ENCODE peak calls at places on chromosomes 6 and 20, in ten cellular contexts. U is caudate nucleus; E is CD8-positive, alpha-beta memory T cell; Q is adrenal gland; O is hepatocyte; R is ovary; F is AG04450; W is pancreas; P is upper lobe of left lung; Z is upper lobe of right lung. S is an unnamed sample.

GRCh38 chr20:37317316-37317715 is 27.9 kb downstream of the MANBAL start:
- DNase-seq in F (no peak), W (no peak), U (no peak), R (no peak), O (no peak), Q (no peak), Z (no peak), E (no peak), P (no peak), S (no peak)

GRCh38 chr20:3847419-3847940 is 846 bp downstream of the MAVS start:
- DNase-seq in E (no peak), O (no peak), P (no peak), Z (no peak), Q (no peak), U (no peak), R (no peak), W (no peak), F (no peak), S (no peak)

GRCh38 chr20:931401-931800 is 15.3 kb upstream of the ANGPT4 start:
- DNase-seq in U (no peak), R (no peak), W (no peak), Q (no peak), P (no peak), F (no peak), Z (no peak), E (no peak), O (no peak), S (no peak)

GRCh38 chr20:14401479-14402138 is 64.2 kb upstream of the FLRT3 start:
- DNase-seq in Q (no peak), F (no peak), P (no peak), E (no peak), Z (no peak), W (no peak), R (no peak), O (no peak), U (no peak), S (no peak)

GRCh38 chr20:50369225-50370035 is 140.8 kb upstream of the PTPN1 start:
- DNase-seq in W (peak), O (peak), Z (peak), R (no peak), P (peak), E (no peak), F (no peak), Q (no peak), U (no peak), S (no peak)

GRCh38 chr20:36441027-36441414 is 100.3 kb upstream of the MYL9 start:
- DNase-seq in O (no peak), E (no peak), P (no peak), R (no peak), W (no peak), U (no peak), Q (no peak), Z (no peak), F (no peak), S (no peak)

GRCh38 chr20:16479666-16480065 is 93.6 kb downstream of the KIF16B start:
- DNase-seq in Z (no peak), F (no peak), Q (no peak), P (no peak), W (no peak), O (peak), R (no peak), E (no peak), U (no peak), S (no peak)

GRCh38 chr6:110322151-110323003 is 35.8 kb downstream of the METTL24 start:
- DNase-seq in F (no peak), R (no peak), Q (no peak), O (no peak), Z (no peak), U (no peak), W (no peak), P (no peak), E (no peak), S (no peak)

GRCh38 chr6:147384737-147385710 is 123.5 kb upstream of the SAMD5 start:
- DNase-seq in P (no peak), Q (no peak), F (no peak), Z (no peak), U (no peak), R (no peak), E (no peak), W (no peak), O (no peak), S (no peak)

GRCh38 chr6:21111399-21111725 is 482.2 kb upstream of the SOX4 start:
- DNase-seq in Q (no peak), P (no peak), W (no peak), R (no peak), O (peak), Z (no peak), U (no peak), F (no peak), E (no peak), S (peak)

GRCh38 chr6:17485946-17486345 is 92.6 kb downstream of the CAP2 start:
- DNase-seq in Q (no peak), W (no peak), P (no peak), Z (no peak), O (no peak), F (no peak), R (no peak), U (no peak), E (no peak), S (no peak)

GRCh38 chr6:7042654-7043545 is 64.9 kb upstream of the RREB1 start:
- DNase-seq in W (no peak), Q (no peak), Z (no peak), O (peak), U (no peak), P (no peak), R (no peak), F (no peak), E (no peak), S (no peak)

GRCh38 chr20:64108731-64109389 is 1.5 kb upstream of the NPBWR2 start:
- DNase-seq in Z (peak), O (no peak), R (no peak), P (peak), U (no peak), E (no peak), W (peak), Q (no peak), F (no peak), S (no peak)

DNA sequence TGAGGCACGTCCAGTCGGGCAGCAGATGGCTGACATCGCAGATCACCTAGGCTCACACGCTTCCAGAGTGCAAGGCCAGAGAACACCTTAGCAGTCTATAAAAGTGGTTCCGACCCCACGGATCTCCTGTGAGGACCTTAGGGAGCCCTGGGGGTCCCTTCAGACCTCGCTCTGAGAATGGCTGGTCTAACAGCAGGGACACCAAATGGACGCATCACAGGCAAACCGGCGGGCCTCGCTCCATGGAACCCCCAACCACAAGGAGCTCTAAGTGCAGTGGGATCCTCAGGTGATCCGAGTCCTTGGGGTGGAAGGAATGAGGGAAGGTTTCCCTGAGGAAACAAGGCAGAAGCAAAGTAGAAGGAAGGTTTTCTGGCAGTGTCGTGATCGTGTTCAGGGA is 135.4 kb downstream of the SMOC2 start:
- DNase-seq in E (no peak), F (no peak), U (no peak), O (no peak), Q (no peak), Z (no peak), P (no peak), R (no peak), W (no peak), S (no peak)
- H3K27ac ChIP-seq in E (no peak), F (no peak), U (no peak), O (no peak), Q (no peak), Z (no peak), P (no peak), R (no peak), W (no peak), S (no peak)

GRCh38 chr6:33839399-33840063 is 35.7 kb upstream of the MLN start:
- DNase-seq in F (no peak), U (no peak), W (no peak), Q (no peak), Z (no peak), P (no peak), O (no peak), R (no peak), E (no peak), S (peak)

GRCh38 chr6:33837070-33837469 is 33.3 kb upstream of the MLN start:
- DNase-seq in O (no peak), R (no peak), U (no peak), W (no peak), Q (no peak), F (no peak), E (no peak), Z (no peak), P (no peak), S (no peak)

GRCh38 chr6:33838979-33839378 is 35.2 kb upstream of the MLN start:
- DNase-seq in O (no peak), Z (no peak), E (no peak), W (no peak), P (no peak), Q (no peak), R (no peak), F (no peak), U (no peak), S (peak)

GRCh38 chr6:33840064-33840926 is 36.5 kb upstream of the MLN start:
- DNase-seq in F (peak), Q (peak), W (no peak), O (peak), E (no peak), Z (no peak), P (peak), U (no peak), R (peak), S (peak)

DNA sequence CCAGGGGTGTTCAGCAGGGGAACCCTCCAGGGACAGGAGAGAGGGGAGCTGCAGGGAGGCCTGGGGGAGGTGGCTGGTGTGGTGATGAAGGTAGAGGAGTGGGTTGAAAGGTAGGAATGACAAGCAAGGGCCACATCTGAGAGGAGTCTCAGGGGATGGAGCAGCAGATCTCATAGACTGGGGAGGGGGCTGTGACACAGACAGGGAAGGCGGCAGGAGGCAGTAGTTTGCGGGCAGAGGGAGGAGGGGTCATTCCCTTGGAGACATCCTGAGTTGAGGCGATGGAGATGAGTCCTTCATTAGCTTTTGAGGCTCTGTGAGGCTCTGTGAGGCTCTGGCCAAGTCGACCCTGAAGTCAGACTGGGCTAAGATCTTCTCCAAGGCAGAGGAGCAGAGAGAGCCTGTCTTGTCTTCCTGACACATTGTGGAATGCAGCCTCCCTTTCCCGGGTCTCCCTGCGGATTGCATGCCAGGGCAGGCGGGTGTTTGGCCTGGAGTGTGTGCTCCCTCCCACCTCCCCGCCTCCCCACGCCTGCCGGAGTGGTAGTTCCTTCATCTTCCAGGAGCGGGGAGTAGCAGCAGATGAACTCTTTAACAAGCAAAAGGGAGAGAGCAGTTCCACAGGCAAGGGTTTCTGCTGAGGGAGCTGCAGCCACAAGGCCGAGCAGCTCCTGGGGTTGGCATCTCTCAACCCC is 34.3 kb upstream of the MLN start:
- DNase-seq in R (peak), U (no peak), W (no peak), O (peak), Z (no peak), E (no peak), Q (no peak), F (peak), P (no peak), S (peak)
- H3K27ac ChIP-seq in R (no peak), U (no peak), W (no peak), O (peak), Z (no peak), E (no peak), Q (no peak), F (peak), P (no peak), S (peak)

GRCh38 chr20:10511507-10512231 is 76.6 kb downstream of the SLX4IP start:
- DNase-seq in R (peak), P (peak), W (peak), Q (peak), Z (peak), F (peak), E (no peak), O (peak), U (no peak), S (peak)

GRCh38 chr20:10516529-10516928 is 81.4 kb downstream of the SLX4IP start:
- DNase-seq in E (no peak), F (no peak), W (no peak), R (no peak), P (no peak), Z (no peak), U (no peak), Q (no peak), O (no peak), S (no peak)

GRCh38 chr20:10513091-10513490 is 78.0 kb downstream of the SLX4IP start:
- DNase-seq in P (no peak), O (no peak), E (no peak), U (no peak), W (no peak), F (no peak), Q (no peak), R (no peak), Z (no peak), S (no peak)

GRCh38 chr20:10511166-10511506 is 76.0 kb downstream of the SLX4IP start:
- DNase-seq in W (no peak), O (peak), F (no peak), Q (no peak), E (no peak), Z (no peak), P (no peak), R (no peak), U (no peak), S (peak)

DNA sequence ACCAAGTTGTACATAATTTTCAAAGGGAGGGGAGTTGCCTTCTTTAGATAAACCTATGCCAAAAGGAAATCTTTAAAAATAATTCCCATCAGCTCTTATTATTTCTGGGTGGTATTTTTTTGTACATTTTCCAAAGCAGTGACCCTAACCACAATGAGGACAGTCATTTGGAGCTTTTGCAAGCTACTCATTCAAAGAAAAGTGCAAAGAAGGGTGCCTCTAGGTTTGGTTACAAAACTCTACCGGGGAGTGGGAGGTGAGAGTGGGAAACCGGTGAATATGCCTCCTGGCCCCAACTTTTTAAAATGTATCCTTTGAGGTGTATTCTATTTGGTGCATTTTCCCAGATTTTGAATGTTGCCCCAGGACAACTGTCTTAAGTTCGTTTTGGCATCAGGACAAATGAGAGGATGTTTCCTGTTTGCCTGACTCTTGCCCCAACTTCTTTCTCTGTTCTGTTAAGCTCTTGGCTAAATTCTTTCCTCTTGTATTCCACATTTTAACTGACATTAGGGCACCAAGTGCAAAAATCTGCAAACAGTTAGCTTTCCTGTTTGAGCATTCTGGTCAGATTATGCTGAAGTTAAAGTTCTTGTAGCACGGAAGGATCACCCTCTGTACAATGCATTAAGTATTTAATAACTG is 78.9 kb downstream of the SLX4IP start:
- DNase-seq in U (no peak), R (no peak), O (no peak), P (no peak), W (no peak), Z (no peak), Q (no peak), F (no peak), E (no peak), S (no peak)
- H3K27ac ChIP-seq in U (no peak), R (no peak), O (peak), P (peak), W (no peak), Z (no peak), Q (no peak), F (no peak), E (no peak), S (peak)

DNA sequence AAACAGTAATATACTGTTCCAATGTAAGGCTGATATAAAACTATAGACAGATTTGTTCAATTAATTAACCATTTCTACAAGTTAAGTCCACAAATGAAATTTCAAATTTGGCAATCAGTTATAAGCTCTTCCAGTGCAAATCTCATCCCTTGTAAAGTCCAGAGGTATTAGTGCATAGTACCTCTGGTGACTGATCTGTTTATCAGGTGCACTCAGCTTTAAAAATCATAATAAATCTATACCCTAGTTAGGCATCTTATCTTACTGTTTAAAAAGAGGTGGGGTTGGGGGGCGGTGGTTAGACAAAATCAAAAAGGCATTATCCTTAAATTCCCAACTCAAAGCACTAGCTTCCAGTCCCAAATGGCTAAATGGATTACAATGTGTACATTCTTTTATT is 2.9 kb downstream of the FBXO30 start:
- DNase-seq in E (no peak), U (no peak), R (no peak), W (no peak), Q (no peak), Z (no peak), O (no peak), P (no peak), F (no peak), S (no peak)
- H3K27ac ChIP-seq in E (peak), U (no peak), R (no peak), W (no peak), Q (no peak), Z (no peak), O (no peak), P (no peak), F (no peak), S (no peak)

DNA sequence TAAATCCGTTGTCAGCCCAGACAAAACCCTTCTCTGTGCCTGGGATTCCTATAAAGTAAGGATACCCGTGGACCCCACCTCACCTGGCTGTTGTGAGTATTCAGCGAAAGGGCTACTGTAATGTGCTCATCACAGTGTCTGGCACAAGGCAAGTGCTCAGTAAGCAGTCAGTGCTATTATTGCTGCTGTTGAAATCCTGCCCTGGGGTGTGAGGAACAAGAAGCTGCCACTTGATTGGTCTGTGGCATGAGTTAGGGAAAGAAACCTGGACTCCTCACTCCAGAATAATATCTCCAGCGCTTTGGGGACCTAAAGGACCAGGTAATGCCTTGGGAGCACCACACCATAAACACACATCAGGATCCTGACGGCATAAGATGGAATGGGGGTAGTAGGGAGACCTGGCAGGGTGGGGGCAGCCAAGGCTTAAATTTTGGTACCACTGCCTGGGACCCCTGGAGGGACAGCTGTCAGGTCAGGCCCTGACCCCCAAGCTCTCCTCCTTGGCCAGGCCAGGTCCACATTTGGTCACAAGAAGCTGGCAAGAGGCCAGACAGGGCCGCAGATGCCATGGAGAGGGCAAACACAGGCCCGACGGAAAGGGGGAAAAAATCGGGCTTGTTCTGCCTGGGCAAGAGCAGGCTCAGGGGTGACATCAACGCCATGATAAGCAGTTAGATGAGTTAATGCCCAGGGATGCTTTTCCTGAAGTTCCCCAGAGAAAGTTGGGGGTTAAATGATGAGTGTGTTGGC is 66.5 kb downstream of the MRPL14 start:
- DNase-seq in F (no peak), W (no peak), E (no peak), P (no peak), O (no peak), R (no peak), Q (no peak), U (no peak), Z (no peak), S (no peak)
- H3K27ac ChIP-seq in F (peak), W (no peak), E (peak), P (no peak), O (no peak), R (no peak), Q (no peak), U (no peak), Z (no peak), S (peak)

S was measured in RWPE1.